ENCODE peak calls at places on chromosomes 3 and 15, in six cellular contexts. K is K562, H is HepG2, M is H1, S is SK-N-SH, Y is GM12878. N is an unnamed sample.

GRCh38 chr15:51051776-51052175 is 42.9 kb downstream of the TNFAIP8L3 start:
- DNase-seq in K (no peak), H (no peak), M (no peak), S (no peak), Y (no peak), N (no peak)

GRCh38 chr3:93969443-93969842 is 4.3 kb downstream of the PROS1 start:
- DNase-seq in K (peak), H (no peak), M (no peak), S (no peak), Y (no peak), N (no peak)

GRCh38 chr3:69386535-69387385 is 872 bp upstream of the FRMD4B start:
- DNase-seq in K (no peak), H (no peak), M (no peak), S (no peak), Y (no peak), N (no peak)

GRCh38 chr3:72301779-72302178 is 516.8 kb upstream of the PROK2 start:
- DNase-seq in K (no peak), H (no peak), M (no peak), S (no peak), Y (no peak), N (no peak)

GRCh38 chr3:153209596-153209995 is 47.6 kb downstream of the RAP2B start:
- DNase-seq in K (no peak), H (no peak), M (peak), S (no peak), Y (no peak), N (peak)

GRCh38 chr3:113271594-113272368 is 60.4 kb downstream of the BOC start:
- DNase-seq in K (peak), H (no peak), M (no peak), S (no peak), Y (no peak), N (no peak)

GRCh38 chr3:125055913-125056705 is at the start of gene HEG1:
- DNase-seq in K (peak), H (peak), M (no peak), S (peak), Y (no peak), N (peak)

GRCh38 chr15:43225201-43225949 is 4.6 kb upstream of the EPB42 start:
- DNase-seq in K (no peak), H (peak), M (no peak), S (peak), Y (peak), N (peak)

GRCh38 chr3:134373278-134373941 is 837 bp downstream of the AMOTL2 start:
- DNase-seq in K (no peak), H (peak), M (peak), S (peak), Y (no peak), N (no peak)

GRCh38 chr15:75030023-75030413 is 6.6 kb downstream of the PPCDC start:
- DNase-seq in K (no peak), H (no peak), M (no peak), S (no peak), Y (no peak), N (no peak)

GRCh38 chr15:40342421-40343313 is 1.9 kb upstream of the CCDC9B start:
- DNase-seq in K (no peak), H (no peak), M (no peak), S (no peak), Y (no peak), N (no peak)

GRCh38 chr15:40344217-40344616 is 3.5 kb upstream of the CCDC9B start:
- DNase-seq in K (no peak), H (no peak), M (no peak), S (no peak), Y (no peak), N (no peak)

GRCh38 chr15:40345225-40345866 is 4.6 kb upstream of the CCDC9B start:
- DNase-seq in K (no peak), H (no peak), M (no peak), S (no peak), Y (no peak), N (no peak)

GRCh38 chr15:40344631-40345120 is 3.9 kb upstream of the CCDC9B start:
- DNase-seq in K (peak), H (peak), M (no peak), S (peak), Y (no peak), N (peak)

DNA sequence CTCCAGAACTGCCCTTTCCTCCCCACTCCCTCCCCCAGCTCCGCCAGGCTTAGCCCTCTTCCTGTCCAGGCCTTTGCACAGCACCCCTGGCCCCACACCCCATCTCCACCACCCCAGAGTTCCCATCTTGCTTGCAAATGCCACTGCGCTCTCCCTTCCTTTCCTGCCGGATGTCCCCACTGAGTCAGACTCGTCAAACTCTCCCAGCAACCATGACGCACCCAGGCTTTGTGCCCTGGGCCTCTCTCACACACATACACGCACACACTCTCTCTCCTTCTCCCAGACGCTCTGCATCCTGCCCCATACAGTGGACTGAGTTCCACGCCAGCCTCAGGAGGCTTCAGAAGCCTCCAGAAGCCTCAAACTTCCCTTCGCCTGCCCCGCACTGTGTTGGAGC is 2.8 kb upstream of the CCDC9B start:
- DNase-seq in K (no peak), H (peak), M (no peak), S (no peak), Y (no peak), N (no peak)
- TF ChIP-seq GABPA in K (no peak), H (no peak), M (no peak), S (peak), Y (no peak), N (no peak)

GRCh38 chr15:78129098-78130011 is 1.9 kb downstream of the CIB2 start:
- DNase-seq in K (no peak), H (no peak), M (no peak), S (no peak), Y (no peak), N (no peak)

GRCh38 chr15:78127882-78128281 is 3.4 kb downstream of the CIB2 start:
- DNase-seq in K (no peak), H (peak), M (no peak), S (no peak), Y (no peak), N (no peak)

GRCh38 chr15:78131295-78132021 is at the start of gene CIB2:
- DNase-seq in K (peak), H (peak), M (no peak), S (peak), Y (no peak), N (peak)

GRCh38 chr15:78130012-78130353 is 1.3 kb downstream of the CIB2 start:
- DNase-seq in K (no peak), H (no peak), M (no peak), S (no peak), Y (no peak), N (no peak)

DNA sequence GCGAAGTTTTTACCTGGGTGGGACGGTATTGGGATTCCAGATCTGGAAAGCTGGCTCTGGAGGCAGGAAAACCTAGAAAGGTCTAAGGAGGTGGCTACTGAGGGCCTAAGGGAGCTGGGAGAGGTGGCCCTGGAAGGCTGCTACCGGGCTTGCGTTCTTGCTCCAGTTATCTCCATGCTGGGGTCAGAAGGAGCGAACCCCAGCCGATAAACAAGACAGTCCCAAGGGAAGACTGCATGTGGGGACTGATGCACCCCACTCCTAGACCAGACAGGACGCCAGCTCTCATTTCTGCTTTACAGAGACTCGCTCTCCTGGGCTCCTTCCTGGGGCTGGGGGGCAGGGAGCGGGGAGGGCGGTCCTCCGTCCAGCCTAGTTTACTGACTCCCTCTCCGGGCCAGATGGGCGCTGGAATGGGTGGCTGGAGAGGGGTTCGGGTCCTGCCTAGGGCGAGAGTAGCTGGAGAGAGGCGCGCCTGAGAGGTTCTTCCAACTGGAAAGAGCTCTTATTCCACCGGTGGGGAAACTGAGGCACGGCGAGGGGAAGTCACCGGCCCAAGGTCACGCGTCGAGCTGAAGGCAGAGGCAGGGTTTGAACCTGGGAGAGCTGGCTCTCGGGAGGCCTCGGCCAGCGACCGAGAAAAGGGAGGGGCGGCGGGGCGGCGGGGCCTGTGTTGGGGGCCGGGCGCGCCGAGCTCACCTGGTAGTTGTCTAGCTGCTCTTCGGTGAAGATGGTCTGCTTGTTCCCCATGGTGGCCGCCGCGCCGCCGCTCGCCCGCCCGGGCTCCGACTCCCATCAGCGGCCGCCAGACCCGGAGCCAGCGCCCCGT is 565 bp downstream of the CIB2 start:
- DNase-seq in K (peak), H (no peak), M (no peak), S (peak), Y (no peak), N (no peak)
- H3K27ac ChIP-seq in K (no peak), H (no peak), M (no peak), S (peak), Y (no peak), N (no peak)

GRCh38 chr3:103791786-103792515 is 1357.1 kb downstream of the ZPLD1 start:
- DNase-seq in K (no peak), H (no peak), M (no peak), S (no peak), Y (no peak), N (no peak)

GRCh38 chr3:103794656-103795055 is 1359.8 kb downstream of the ZPLD1 start:
- DNase-seq in K (no peak), H (peak), M (no peak), S (no peak), Y (no peak), N (no peak)

GRCh38 chr3:103796068-103796467 is 1361.3 kb downstream of the ZPLD1 start:
- DNase-seq in K (no peak), H (no peak), M (no peak), S (no peak), Y (no peak), N (no peak)
- H3K4me3 ChIP-seq in K (no peak), H (no peak), M (no peak), S (no peak), Y (no peak), N (no peak)

GRCh38 chr15:59339252-59339672 is 33.4 kb downstream of the MYO1E start:
- DNase-seq in K (no peak), H (peak), M (no peak), S (no peak), Y (no peak), N (no peak)
- TF ChIP-seq GABPA in K (no peak), H (no peak), M (no peak), S (no peak), Y (no peak), N (no peak)

DNA sequence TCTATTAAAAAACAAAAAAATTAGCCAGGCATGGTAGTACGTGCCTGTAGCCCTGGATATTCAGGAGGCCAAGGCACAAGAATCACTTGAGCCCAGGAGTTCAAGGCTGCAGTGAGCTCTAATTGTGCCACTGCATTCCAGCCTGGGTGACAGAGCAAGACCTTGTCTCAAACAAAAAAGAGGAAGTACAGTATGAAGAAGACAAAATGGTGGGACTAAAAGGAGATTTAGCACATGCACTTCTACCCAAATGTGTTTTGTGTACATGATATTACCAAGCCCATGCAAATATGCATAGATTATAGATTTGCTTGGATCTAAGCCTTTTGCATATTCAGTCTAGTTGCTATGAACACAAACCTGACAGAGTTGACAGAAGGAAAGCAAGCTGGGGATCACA is 49.2 kb downstream of the TGM4 start:
- DNase-seq in K (no peak), H (no peak), M (no peak), S (no peak), Y (no peak), N (no peak)
- H3K27ac ChIP-seq in K (peak), H (no peak), M (no peak), S (peak), Y (no peak), N (peak)

N was measured in HL-60.